ENCODE peak calls at places on chromosomes 5 and 9, in nine cellular contexts. One of them, this sample, is unnamed.

GRCh38 chr5:161545701-161546462 is 643 bp downstream of the GABRB2 start:
- DNase-seq in IMR-90: no peak
- DNase-seq in body of pancreas: no peak
- DNase-seq in fibroblast of mammary gland: no peak
- DNase-seq in astrocyte of the cerebellum: no peak
- DNase-seq in mesothelial cell of epicardium: no peak
- DNase-seq in PC-9: no peak
- DNase-seq in bronchial epithelial cell: no peak
- DNase-seq in WTC11: no peak
- DNase-seq in this sample: no peak

GRCh38 chr9:130997925-130998595 is 10.9 kb upstream of the LAMC3 start:
- DNase-seq in WTC11: peak
- DNase-seq in PC-9: peak
- DNase-seq in astrocyte of the cerebellum: peak
- DNase-seq in body of pancreas: peak
- DNase-seq in IMR-90: peak
- DNase-seq in bronchial epithelial cell: peak
- DNase-seq in mesothelial cell of epicardium: peak
- DNase-seq in fibroblast of mammary gland: peak
- DNase-seq in this sample: no peak

GRCh38 chr9:92432350-92432749 is 8.1 kb upstream of the OMD start:
- DNase-seq in PC-9: no peak
- DNase-seq in mesothelial cell of epicardium: no peak
- DNase-seq in body of pancreas: no peak
- DNase-seq in astrocyte of the cerebellum: no peak
- DNase-seq in IMR-90: no peak
- DNase-seq in fibroblast of mammary gland: peak
- DNase-seq in WTC11: no peak
- DNase-seq in bronchial epithelial cell: no peak
- DNase-seq in this sample: no peak

GRCh38 chr5:6701500-6701899 is 11.7 kb upstream of the TENT4A start:
- DNase-seq in mesothelial cell of epicardium: no peak
- DNase-seq in PC-9: no peak
- DNase-seq in IMR-90: no peak
- DNase-seq in WTC11: no peak
- DNase-seq in fibroblast of mammary gland: no peak
- DNase-seq in astrocyte of the cerebellum: no peak
- DNase-seq in bronchial epithelial cell: no peak
- DNase-seq in body of pancreas: no peak
- DNase-seq in this sample: no peak

GRCh38 chr5:95284512-95285405 is at the start of gene MCTP1:
- DNase-seq in fibroblast of mammary gland: no peak
- DNase-seq in mesothelial cell of epicardium: peak
- DNase-seq in IMR-90: no peak
- DNase-seq in body of pancreas: peak
- DNase-seq in astrocyte of the cerebellum: no peak
- DNase-seq in bronchial epithelial cell: no peak
- DNase-seq in PC-9: peak
- DNase-seq in WTC11: peak
- DNase-seq in this sample: no peak

GRCh38 chr9:68949271-68950000 is 64.5 kb downstream of the PRKACG start:
- DNase-seq in bronchial epithelial cell: peak
- DNase-seq in astrocyte of the cerebellum: no peak
- DNase-seq in body of pancreas: peak
- DNase-seq in IMR-90: no peak
- DNase-seq in mesothelial cell of epicardium: no peak
- DNase-seq in PC-9: no peak
- DNase-seq in fibroblast of mammary gland: peak
- DNase-seq in WTC11: no peak
- DNase-seq in this sample: no peak

GRCh38 chr5:125134216-125135081 is 388.0 kb upstream of the ZNF608 start:
- DNase-seq in PC-9: no peak
- DNase-seq in WTC11: no peak
- DNase-seq in mesothelial cell of epicardium: no peak
- DNase-seq in bronchial epithelial cell: peak
- DNase-seq in body of pancreas: no peak
- DNase-seq in fibroblast of mammary gland: peak
- DNase-seq in astrocyte of the cerebellum: no peak
- DNase-seq in IMR-90: peak
- DNase-seq in this sample: peak

GRCh38 chr5:94240616-94241287 is 377.7 kb downstream of the KIAA0825 start:
- DNase-seq in IMR-90: peak
- DNase-seq in astrocyte of the cerebellum: peak
- DNase-seq in mesothelial cell of epicardium: no peak
- DNase-seq in fibroblast of mammary gland: peak
- DNase-seq in bronchial epithelial cell: no peak
- DNase-seq in body of pancreas: peak
- DNase-seq in WTC11: no peak
- DNase-seq in PC-9: no peak
- DNase-seq in this sample: peak

GRCh38 chr9:132348676-132349075 is 6.1 kb downstream of the SETX start:
- DNase-seq in astrocyte of the cerebellum: no peak
- DNase-seq in body of pancreas: no peak
- DNase-seq in mesothelial cell of epicardium: no peak
- DNase-seq in fibroblast of mammary gland: no peak
- DNase-seq in IMR-90: no peak
- DNase-seq in WTC11: no peak
- DNase-seq in bronchial epithelial cell: no peak
- DNase-seq in PC-9: no peak
- DNase-seq in this sample: no peak

GRCh38 chr5:14416709-14417108 is 164.9 kb upstream of the OTULINL start:
- DNase-seq in astrocyte of the cerebellum: no peak
- DNase-seq in fibroblast of mammary gland: peak
- DNase-seq in bronchial epithelial cell: no peak
- DNase-seq in PC-9: no peak
- DNase-seq in body of pancreas: no peak
- DNase-seq in IMR-90: no peak
- DNase-seq in mesothelial cell of epicardium: no peak
- DNase-seq in WTC11: no peak
- DNase-seq in this sample: no peak

GRCh38 chr5:151631941-151632340 is 40.8 kb upstream of the FAT2 start:
- DNase-seq in PC-9: no peak
- DNase-seq in body of pancreas: no peak
- DNase-seq in IMR-90: no peak
- DNase-seq in fibroblast of mammary gland: no peak
- DNase-seq in astrocyte of the cerebellum: no peak
- DNase-seq in mesothelial cell of epicardium: no peak
- DNase-seq in bronchial epithelial cell: no peak
- DNase-seq in WTC11: no peak
- DNase-seq in this sample: no peak

GRCh38 chr9:130756460-130757152 is 63.0 kb downstream of the EXOSC2 start:
- DNase-seq in IMR-90: no peak
- DNase-seq in fibroblast of mammary gland: no peak
- DNase-seq in body of pancreas: no peak
- DNase-seq in bronchial epithelial cell: no peak
- DNase-seq in mesothelial cell of epicardium: no peak
- DNase-seq in WTC11: no peak
- DNase-seq in PC-9: no peak
- DNase-seq in astrocyte of the cerebellum: no peak
- DNase-seq in this sample: no peak

GRCh38 chr5:36492998-36493655 is 113.3 kb upstream of the SLC1A3 start:
- DNase-seq in PC-9: no peak
- DNase-seq in fibroblast of mammary gland: peak
- DNase-seq in mesothelial cell of epicardium: no peak
- DNase-seq in body of pancreas: no peak
- DNase-seq in WTC11: no peak
- DNase-seq in astrocyte of the cerebellum: no peak
- DNase-seq in IMR-90: peak
- DNase-seq in bronchial epithelial cell: peak
- DNase-seq in this sample: no peak

GRCh38 chr9:121620777-121621437 is 30.5 kb upstream of the DAB2IP start:
- DNase-seq in mesothelial cell of epicardium: no peak
- DNase-seq in astrocyte of the cerebellum: no peak
- DNase-seq in PC-9: peak
- DNase-seq in fibroblast of mammary gland: peak
- DNase-seq in WTC11: peak
- DNase-seq in body of pancreas: no peak
- DNase-seq in bronchial epithelial cell: no peak
- DNase-seq in IMR-90: no peak
- DNase-seq in this sample: no peak

GRCh38 chr5:44051591-44051990 is 337.6 kb downstream of the FGF10 start:
- DNase-seq in IMR-90: no peak
- DNase-seq in body of pancreas: no peak
- DNase-seq in astrocyte of the cerebellum: no peak
- DNase-seq in bronchial epithelial cell: no peak
- DNase-seq in mesothelial cell of epicardium: no peak
- DNase-seq in fibroblast of mammary gland: no peak
- DNase-seq in WTC11: no peak
- DNase-seq in PC-9: no peak
- DNase-seq in this sample: no peak

GRCh38 chr5:176528761-176529115 is 8.5 kb downstream of the RNF44 start:
- DNase-seq in IMR-90: no peak
- DNase-seq in WTC11: no peak
- DNase-seq in astrocyte of the cerebellum: no peak
- DNase-seq in mesothelial cell of epicardium: no peak
- DNase-seq in body of pancreas: no peak
- DNase-seq in PC-9: no peak
- DNase-seq in bronchial epithelial cell: no peak
- DNase-seq in fibroblast of mammary gland: no peak
- DNase-seq in this sample: no peak

GRCh38 chr5:127960126-127960744 is 123.3 kb upstream of the SLC12A2 start:
- DNase-seq in body of pancreas: no peak
- DNase-seq in astrocyte of the cerebellum: no peak
- DNase-seq in mesothelial cell of epicardium: no peak
- DNase-seq in WTC11: no peak
- DNase-seq in PC-9: no peak
- DNase-seq in fibroblast of mammary gland: peak
- DNase-seq in bronchial epithelial cell: no peak
- DNase-seq in IMR-90: peak
- DNase-seq in this sample: no peak

GRCh38 chr9:89945133-89945532 is 340.3 kb downstream of the GADD45G start:
- DNase-seq in PC-9: no peak
- DNase-seq in bronchial epithelial cell: no peak
- DNase-seq in mesothelial cell of epicardium: no peak
- DNase-seq in body of pancreas: no peak
- DNase-seq in IMR-90: no peak
- DNase-seq in fibroblast of mammary gland: no peak
- DNase-seq in WTC11: peak
- DNase-seq in astrocyte of the cerebellum: no peak
- DNase-seq in this sample: no peak

GRCh38 chr5:67063791-67064190 is 132.8 kb downstream of the CD180 start:
- DNase-seq in WTC11: no peak
- DNase-seq in fibroblast of mammary gland: peak
- DNase-seq in mesothelial cell of epicardium: no peak
- DNase-seq in astrocyte of the cerebellum: peak
- DNase-seq in IMR-90: peak
- DNase-seq in body of pancreas: no peak
- DNase-seq in bronchial epithelial cell: peak
- DNase-seq in PC-9: no peak
- DNase-seq in this sample: no peak

GRCh38 chr5:52469420-52469819 is 318.3 kb upstream of the ITGA1 start:
- DNase-seq in IMR-90: no peak
- DNase-seq in mesothelial cell of epicardium: no peak
- DNase-seq in astrocyte of the cerebellum: no peak
- DNase-seq in body of pancreas: no peak
- DNase-seq in WTC11: no peak
- DNase-seq in bronchial epithelial cell: no peak
- DNase-seq in fibroblast of mammary gland: no peak
- DNase-seq in PC-9: no peak
- DNase-seq in this sample: no peak

GRCh38 chr5:80990527-80990926 is 30.4 kb downstream of the RASGRF2 start:
- DNase-seq in PC-9: peak
- DNase-seq in astrocyte of the cerebellum: no peak
- DNase-seq in mesothelial cell of epicardium: no peak
- DNase-seq in WTC11: no peak
- DNase-seq in fibroblast of mammary gland: no peak
- DNase-seq in IMR-90: no peak
- DNase-seq in body of pancreas: no peak
- DNase-seq in bronchial epithelial cell: no peak
- DNase-seq in this sample: no peak

GRCh38 chr9:128393171-128393761 is 22.1 kb downstream of the URM1 start:
- DNase-seq in bronchial epithelial cell: no peak
- DNase-seq in WTC11: peak
- DNase-seq in fibroblast of mammary gland: no peak
- DNase-seq in mesothelial cell of epicardium: peak
- DNase-seq in astrocyte of the cerebellum: no peak
- DNase-seq in body of pancreas: no peak
- DNase-seq in IMR-90: no peak
- DNase-seq in PC-9: no peak
- DNase-seq in this sample: no peak

GRCh38 chr5:143182901-143183820 is 220.3 kb downstream of the NR3C1 start:
- DNase-seq in WTC11: no peak
- DNase-seq in astrocyte of the cerebellum: no peak
- DNase-seq in bronchial epithelial cell: no peak
- DNase-seq in PC-9: no peak
- DNase-seq in mesothelial cell of epicardium: no peak
- DNase-seq in fibroblast of mammary gland: peak
- DNase-seq in IMR-90: peak
- DNase-seq in body of pancreas: peak
- DNase-seq in this sample: no peak
- TF ChIP-seq CTCF in WTC11: no peak
- TF ChIP-seq CTCF in astrocyte of the cerebellum: no peak
- TF ChIP-seq CTCF in bronchial epithelial cell: no peak
- TF ChIP-seq CTCF in PC-9: no peak
- TF ChIP-seq CTCF in mesothelial cell of epicardium: no peak
- TF ChIP-seq CTCF in fibroblast of mammary gland: no peak
- TF ChIP-seq CTCF in IMR-90: no peak
- TF ChIP-seq CTCF in body of pancreas: peak
- TF ChIP-seq CTCF in this sample: no peak

GRCh38 chr5:82364497-82364896 is 86.3 kb upstream of the RPS23 start:
- DNase-seq in fibroblast of mammary gland: peak
- DNase-seq in mesothelial cell of epicardium: no peak
- DNase-seq in WTC11: no peak
- DNase-seq in PC-9: no peak
- DNase-seq in bronchial epithelial cell: peak
- DNase-seq in IMR-90: peak
- DNase-seq in astrocyte of the cerebellum: peak
- DNase-seq in body of pancreas: no peak
- DNase-seq in this sample: no peak
- TF ChIP-seq CTCF in fibroblast of mammary gland: peak
- TF ChIP-seq CTCF in mesothelial cell of epicardium: no peak
- TF ChIP-seq CTCF in WTC11: no peak
- TF ChIP-seq CTCF in PC-9: peak
- TF ChIP-seq CTCF in bronchial epithelial cell: peak
- TF ChIP-seq CTCF in IMR-90: peak
- TF ChIP-seq CTCF in astrocyte of the cerebellum: peak
- TF ChIP-seq CTCF in body of pancreas: no peak
- TF ChIP-seq CTCF in this sample: peak

GRCh38 chr5:42403236-42403635 is 20.0 kb upstream of the GHR start:
- DNase-seq in WTC11: no peak
- DNase-seq in PC-9: no peak
- DNase-seq in IMR-90: no peak
- DNase-seq in fibroblast of mammary gland: no peak
- DNase-seq in bronchial epithelial cell: no peak
- DNase-seq in mesothelial cell of epicardium: no peak
- DNase-seq in astrocyte of the cerebellum: no peak
- DNase-seq in body of pancreas: no peak
- DNase-seq in this sample: no peak
- TF ChIP-seq CTCF in WTC11: no peak
- TF ChIP-seq CTCF in PC-9: no peak
- TF ChIP-seq CTCF in IMR-90: no peak
- TF ChIP-seq CTCF in fibroblast of mammary gland: no peak
- TF ChIP-seq CTCF in bronchial epithelial cell: no peak
- TF ChIP-seq CTCF in mesothelial cell of epicardium: no peak
- TF ChIP-seq CTCF in astrocyte of the cerebellum: no peak
- TF ChIP-seq CTCF in body of pancreas: no peak
- TF ChIP-seq CTCF in this sample: no peak

DNA sequence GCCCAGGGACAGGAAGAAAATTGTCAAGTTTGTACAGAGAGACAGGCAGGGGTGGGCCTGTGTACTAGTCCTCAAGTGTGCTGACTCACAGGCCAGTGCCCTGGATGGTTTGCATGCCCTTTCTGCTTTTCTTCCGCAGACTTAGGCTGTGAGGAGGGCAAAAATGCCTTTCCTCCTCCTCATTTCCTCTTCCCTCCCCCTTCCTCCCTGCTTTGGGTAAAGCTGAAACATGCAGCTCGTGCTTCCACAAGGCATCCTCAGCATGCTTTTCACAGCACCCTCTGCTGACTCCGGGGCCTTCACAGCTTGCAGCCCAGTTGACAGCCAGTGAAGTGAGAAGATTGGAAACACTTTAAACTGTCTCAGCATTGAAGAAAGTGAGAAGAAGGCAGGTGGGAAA is 138.6 kb downstream of the GRIA1 start:
- DNase-seq in fibroblast of mammary gland: peak
- DNase-seq in WTC11: peak
- DNase-seq in body of pancreas: peak
- DNase-seq in astrocyte of the cerebellum: peak
- DNase-seq in mesothelial cell of epicardium: no peak
- DNase-seq in PC-9: peak
- DNase-seq in IMR-90: peak
- DNase-seq in bronchial epithelial cell: peak
- DNase-seq in this sample: peak
- TF ChIP-seq CTCF in fibroblast of mammary gland: peak
- TF ChIP-seq CTCF in WTC11: no peak
- TF ChIP-seq CTCF in body of pancreas: no peak
- TF ChIP-seq CTCF in astrocyte of the cerebellum: peak
- TF ChIP-seq CTCF in mesothelial cell of epicardium: no peak
- TF ChIP-seq CTCF in PC-9: no peak
- TF ChIP-seq CTCF in IMR-90: peak
- TF ChIP-seq CTCF in bronchial epithelial cell: peak
- TF ChIP-seq CTCF in this sample: peak